ENCODE peak calls at places on chromosomes 6 and 20, in four cellular contexts. One of them, this sample, is unnamed.

GRCh38 chr6:144467153-144467762 is 182.1 kb downstream of the UTRN start:
- DNase-seq in GM13976: no peak
- DNase-seq in midbrain: no peak
- DNase-seq in tibial nerve: no peak
- DNase-seq in this sample: no peak

GRCh38 chr20:62549499-62550086 is 73.8 kb upstream of the GATA5 start:
- DNase-seq in GM13976: no peak
- DNase-seq in midbrain: no peak
- DNase-seq in tibial nerve: no peak
- DNase-seq in this sample: no peak

GRCh38 chr20:44737116-44737515 is 8.5 kb upstream of the KCNK15 start:
- DNase-seq in GM13976: no peak
- DNase-seq in midbrain: no peak
- DNase-seq in tibial nerve: no peak
- DNase-seq in this sample: no peak

GRCh38 chr20:37392441-37393195 is 46.7 kb downstream of the SRC start:
- DNase-seq in GM13976: no peak
- DNase-seq in midbrain: no peak
- DNase-seq in tibial nerve: no peak
- DNase-seq in this sample: no peak

GRCh38 chr6:37903671-37904355 is 84.3 kb downstream of the ZFAND3 start:
- DNase-seq in GM13976: no peak
- DNase-seq in midbrain: no peak
- DNase-seq in tibial nerve: no peak
- DNase-seq in this sample: no peak

GRCh38 chr6:133041020-133041419 is 200.1 kb upstream of the EYA4 start:
- DNase-seq in GM13976: no peak
- DNase-seq in midbrain: no peak
- DNase-seq in tibial nerve: no peak
- DNase-seq in this sample: no peak

GRCh38 chr6:16903470-16903869 is 142.2 kb upstream of the ATXN1 start:
- DNase-seq in GM13976: no peak
- DNase-seq in midbrain: no peak
- DNase-seq in tibial nerve: no peak
- DNase-seq in this sample: no peak

GRCh38 chr6:106560966-106561740 is 68.1 kb downstream of the RTN4IP1 start:
- DNase-seq in GM13976: no peak
- DNase-seq in midbrain: no peak
- DNase-seq in tibial nerve: no peak
- DNase-seq in this sample: no peak

GRCh38 chr6:150977276-150977675 is 111.8 kb downstream of the MTHFD1L start:
- DNase-seq in GM13976: no peak
- DNase-seq in midbrain: no peak
- DNase-seq in tibial nerve: no peak
- DNase-seq in this sample: no peak

GRCh38 chr20:24208652-24209051 is 220.1 kb upstream of the GGTLC1 start:
- DNase-seq in GM13976: no peak
- DNase-seq in midbrain: no peak
- DNase-seq in tibial nerve: no peak
- DNase-seq in this sample: no peak

GRCh38 chr6:89311853-89312531 is 3.1 kb downstream of the GABRR2 start:
- DNase-seq in GM13976: no peak
- DNase-seq in midbrain: peak
- DNase-seq in tibial nerve: peak
- DNase-seq in this sample: no peak

GRCh38 chr6:56593801-56594318 is 48.8 kb downstream of the DST start:
- DNase-seq in GM13976: peak
- DNase-seq in midbrain: peak
- DNase-seq in tibial nerve: no peak
- DNase-seq in this sample: no peak

GRCh38 chr6:88263591-88263990 is 97.4 kb upstream of the CNR1 start:
- DNase-seq in GM13976: no peak
- DNase-seq in midbrain: no peak
- DNase-seq in tibial nerve: no peak
- DNase-seq in this sample: no peak

GRCh38 chr20:419556-420168 is 11.6 kb downstream of the RBCK1 start:
- DNase-seq in GM13976: no peak
- DNase-seq in midbrain: no peak
- DNase-seq in tibial nerve: no peak
- DNase-seq in this sample: no peak

GRCh38 chr20:4550740-4551139 is 171.0 kb upstream of the PRND start:
- DNase-seq in GM13976: no peak
- DNase-seq in midbrain: no peak
- DNase-seq in tibial nerve: no peak
- DNase-seq in this sample: no peak

GRCh38 chr6:77089776-77090175 is 373.5 kb downstream of the HTR1B start:
- DNase-seq in GM13976: no peak
- DNase-seq in midbrain: no peak
- DNase-seq in tibial nerve: no peak
- DNase-seq in this sample: no peak

GRCh38 chr6:25403150-25403549 is 124.0 kb downstream of the CARMIL1 start:
- DNase-seq in GM13976: no peak
- DNase-seq in midbrain: no peak
- DNase-seq in tibial nerve: no peak
- DNase-seq in this sample: no peak

GRCh38 chr6:48766349-48766748 is 655.4 kb upstream of the PTCHD4 start:
- DNase-seq in GM13976: no peak
- DNase-seq in midbrain: no peak
- DNase-seq in tibial nerve: no peak
- DNase-seq in this sample: peak

GRCh38 chr6:41053056-41053455 is at the start of gene APOBEC2:
- DNase-seq in GM13976: no peak
- DNase-seq in midbrain: no peak
- DNase-seq in tibial nerve: no peak
- DNase-seq in this sample: no peak

GRCh38 chr20:52313335-52313963 is 121.9 kb upstream of the ZFP64 start:
- DNase-seq in GM13976: no peak
- DNase-seq in midbrain: peak
- DNase-seq in tibial nerve: no peak
- DNase-seq in this sample: no peak

GRCh38 chr6:6841571-6841970 is 253.1 kb downstream of the LY86 start:
- DNase-seq in GM13976: no peak
- DNase-seq in midbrain: no peak
- DNase-seq in tibial nerve: no peak
- DNase-seq in this sample: no peak

GRCh38 chr20:64108731-64109389 is 1.5 kb upstream of the NPBWR2 start:
- DNase-seq in GM13976: no peak
- DNase-seq in midbrain: no peak
- DNase-seq in tibial nerve: no peak
- DNase-seq in this sample: no peak

GRCh38 chr6:16409531-16410441 is 171.4 kb downstream of the GMPR start:
- DNase-seq in GM13976: peak
- DNase-seq in midbrain: peak
- DNase-seq in tibial nerve: peak
- DNase-seq in this sample: no peak

GRCh38 chr20:44692932-44693476 is 22.2 kb upstream of the CCN5 start:
- DNase-seq in GM13976: no peak
- DNase-seq in midbrain: no peak
- DNase-seq in tibial nerve: peak
- DNase-seq in this sample: peak

GRCh38 chr20:24656391-24656790 is 187.0 kb downstream of the SYNDIG1 start:
- DNase-seq in GM13976: no peak
- DNase-seq in midbrain: no peak
- DNase-seq in tibial nerve: no peak
- DNase-seq in this sample: no peak

GRCh38 chr6:117469356-117469755 is 13.1 kb upstream of the DCBLD1 start:
- DNase-seq in GM13976: no peak
- DNase-seq in midbrain: no peak
- DNase-seq in tibial nerve: no peak
- DNase-seq in this sample: no peak

GRCh38 chr20:50501970-50502745 is 8.0 kb upstream of the PTPN1 start:
- DNase-seq in GM13976: no peak
- DNase-seq in midbrain: no peak
- DNase-seq in tibial nerve: no peak
- DNase-seq in this sample: no peak

GRCh38 chr6:46306429-46306828 is 135.6 kb upstream of the ENPP5 start:
- DNase-seq in GM13976: no peak
- DNase-seq in midbrain: no peak
- DNase-seq in tibial nerve: no peak
- DNase-seq in this sample: no peak

GRCh38 chr20:13494019-13494418 is 144.7 kb downstream of the TASP1 start:
- DNase-seq in GM13976: no peak
- DNase-seq in midbrain: no peak
- DNase-seq in tibial nerve: no peak
- DNase-seq in this sample: no peak

GRCh38 chr6:15521516-15521915 is 141.3 kb downstream of the DTNBP1 start:
- DNase-seq in GM13976: no peak
- DNase-seq in midbrain: no peak
- DNase-seq in tibial nerve: no peak
- DNase-seq in this sample: no peak

GRCh38 chr6:20137288-20137687 is 75.0 kb downstream of the MBOAT1 start:
- DNase-seq in GM13976: no peak
- DNase-seq in midbrain: no peak
- DNase-seq in tibial nerve: no peak
- DNase-seq in this sample: no peak

GRCh38 chr6:5771759-5772158 is 235.0 kb downstream of the NRN1 start:
- DNase-seq in GM13976: no peak
- DNase-seq in midbrain: no peak
- DNase-seq in tibial nerve: no peak
- DNase-seq in this sample: no peak

GRCh38 chr6:100775667-100776066 is 105.5 kb downstream of the ASCC3 start:
- DNase-seq in GM13976: no peak
- DNase-seq in midbrain: peak
- DNase-seq in tibial nerve: no peak
- DNase-seq in this sample: no peak